ENCODE peak calls at places on chromosomes 16 and 17, in six cellular contexts. One of them, this sample, is unnamed.

GRCh38 chr17:50055426-50056216 is at the start of gene ITGA3:
- DNase-seq in fibroblast of the aortic adventitia: peak; percentile 76
- DNase-seq in mucosa of descending colon: peak; percentile 92
- DNase-seq in OCI-M1: no peak
- DNase-seq in pancreas: peak; percentile 84
- DNase-seq in fibroblast of villous mesenchyme: peak; percentile 90
- DNase-seq in this sample: peak; percentile 85

GRCh38 chr17:31843382-31843780 is 15.7 kb downstream of the COPRS start:
- DNase-seq in fibroblast of the aortic adventitia: no peak
- DNase-seq in mucosa of descending colon: no peak
- DNase-seq in OCI-M1: no peak
- DNase-seq in pancreas: no peak
- DNase-seq in fibroblast of villous mesenchyme: no peak
- DNase-seq in this sample: no peak

GRCh38 chr17:5499790-5500189 is 13.4 kb downstream of the MIS12 start:
- DNase-seq in fibroblast of the aortic adventitia: no peak
- DNase-seq in mucosa of descending colon: no peak
- DNase-seq in OCI-M1: no peak
- DNase-seq in pancreas: no peak
- DNase-seq in fibroblast of villous mesenchyme: no peak
- DNase-seq in this sample: no peak

GRCh38 chr17:44222112-44222869 is 2.8 kb upstream of the UBTF start:
- DNase-seq in fibroblast of the aortic adventitia: peak; percentile 87
- DNase-seq in mucosa of descending colon: peak; percentile 84
- DNase-seq in OCI-M1: peak; percentile 80
- DNase-seq in pancreas: peak; percentile 71
- DNase-seq in fibroblast of villous mesenchyme: peak; percentile 79
- DNase-seq in this sample: peak; percentile 63

GRCh38 chr17:83155128-83156081 is 76.0 kb downstream of the METRNL start:
- DNase-seq in fibroblast of the aortic adventitia: peak; percentile 5
- DNase-seq in mucosa of descending colon: no peak
- DNase-seq in OCI-M1: no peak
- DNase-seq in pancreas: no peak
- DNase-seq in fibroblast of villous mesenchyme: peak; percentile 87
- DNase-seq in this sample: peak; percentile 14

GRCh38 chr16:30112197-30113030 is 923 bp downstream of the GDPD3 start:
- DNase-seq in fibroblast of the aortic adventitia: peak; percentile 63
- DNase-seq in mucosa of descending colon: peak; percentile 85
- DNase-seq in OCI-M1: peak; percentile 80
- DNase-seq in pancreas: no peak
- DNase-seq in fibroblast of villous mesenchyme: peak; percentile 68
- DNase-seq in this sample: no peak

GRCh38 chr17:65231662-65232335 is 94.6 kb downstream of the RGS9 start:
- DNase-seq in fibroblast of the aortic adventitia: peak; percentile 85
- DNase-seq in mucosa of descending colon: peak; percentile 56
- DNase-seq in OCI-M1: peak; percentile 70
- DNase-seq in pancreas: peak; percentile 17
- DNase-seq in fibroblast of villous mesenchyme: peak; percentile 75
- DNase-seq in this sample: peak; percentile 83

GRCh38 chr17:79192503-79193500 is 118.2 kb downstream of the ENGASE start:
- DNase-seq in fibroblast of the aortic adventitia: peak; percentile 21
- DNase-seq in mucosa of descending colon: peak; percentile 36
- DNase-seq in OCI-M1: peak; percentile 37
- DNase-seq in pancreas: no peak
- DNase-seq in fibroblast of villous mesenchyme: peak; percentile 30
- DNase-seq in this sample: peak; percentile 10